ENCODE peak calls at places on chromosomes 2 and 18, in six cellular contexts. W is NT2/D1; F is WERI-Rb-1; C is stimulated activated CD4-positive, alpha-beta T cell treated with anti-CD3 and anti-CD28 coated beads, Interleukin-1b, Interleukin-23, amount 100 ng/mL, for 24 hours; S is heart left ventricle; T is dorsolateral prefrontal cortex. Z is an unnamed sample.

GRCh38 chr2:158182681-158183350 is 81.1 kb downstream of the UPP2 start:
- DNase-seq in W (no peak), F (no peak), C (no peak), S (no peak), T (no peak), Z (no peak)

GRCh38 chr2:215366440-215367032 is 54.7 kb downstream of the ATIC start:
- DNase-seq in W (no peak), F (no peak), C (no peak), S (no peak), T (no peak), Z (peak)

GRCh38 chr18:36829362-36830140 is 624 bp downstream of the KIAA1328 start:
- DNase-seq in W (no peak), F (no peak), C (no peak), S (no peak), T (no peak), Z (peak)

GRCh38 chr2:203900298-203900697 is 32.7 kb downstream of the CTLA4 start:
- DNase-seq in W (no peak), F (no peak), C (no peak), S (no peak), T (no peak), Z (peak)

GRCh38 chr2:211329421-211329820 is 773.0 kb downstream of the CPS1 start:
- DNase-seq in W (no peak), F (no peak), C (no peak), S (no peak), T (no peak), Z (no peak)

GRCh38 chr2:44686561-44686960 is 254.9 kb upstream of the SIX3 start:
- DNase-seq in W (no peak), F (no peak), C (no peak), S (no peak), T (no peak), Z (peak)

GRCh38 chr2:241530571-241530970 is 22.2 kb upstream of the STK25 start:
- DNase-seq in W (no peak), F (no peak), C (no peak), S (no peak), T (no peak), Z (no peak)

GRCh38 chr2:198756166-198756565 is 701.6 kb downstream of the SATB2 start:
- DNase-seq in W (no peak), F (no peak), C (no peak), S (no peak), T (no peak), Z (peak)

GRCh38 chr18:34655131-34655530 is 55.0 kb upstream of the DTNA start:
- DNase-seq in W (no peak), F (no peak), C (no peak), S (no peak), T (no peak), Z (no peak)

GRCh38 chr2:3807853-3808252 is 104.5 kb downstream of the DCDC2C start:
- DNase-seq in W (no peak), F (no peak), C (no peak), S (no peak), T (no peak), Z (no peak)

GRCh38 chr2:168293766-168294165 is 46.4 kb upstream of the STK39 start:
- DNase-seq in W (no peak), F (no peak), C (no peak), S (no peak), T (no peak), Z (peak)

GRCh38 chr18:79498662-79499061 is 102.9 kb downstream of the NFATC1 start:
- DNase-seq in W (no peak), F (no peak), C (no peak), S (no peak), T (no peak), Z (no peak)

GRCh38 chr2:1590611-1591460 is 153.5 kb downstream of the PXDN start:
- DNase-seq in W (no peak), F (peak), C (no peak), S (no peak), T (no peak), Z (no peak)

GRCh38 chr2:75539955-75540716 is 20.6 kb downstream of the EVA1A start:
- DNase-seq in W (no peak), F (no peak), C (no peak), S (no peak), T (no peak), Z (peak)

GRCh38 chr2:162261032-162261945 is 18.0 kb upstream of the FAP start:
- DNase-seq in W (no peak), F (no peak), C (no peak), S (peak), T (no peak), Z (peak)

GRCh38 chr2:28895189-28895893 is 874 bp downstream of the WDR43 start:
- DNase-seq in W (no peak), F (peak), C (peak), S (peak), T (no peak), Z (peak)

GRCh38 chr2:178914259-178914849 is 107.1 kb upstream of the TTN start:
- DNase-seq in W (peak), F (peak), C (peak), S (peak), T (peak), Z (peak)

GRCh38 chr2:118902279-118903028 is 39.5 kb upstream of the MARCO start:
- DNase-seq in W (no peak), F (no peak), C (no peak), S (no peak), T (no peak), Z (no peak)

GRCh38 chr2:75100691-75101236 is 98.6 kb downstream of the TACR1 start:
- DNase-seq in W (no peak), F (no peak), C (no peak), S (no peak), T (no peak), Z (peak)

GRCh38 chr2:65663831-65664407 is 231.5 kb upstream of the SPRED2 start:
- DNase-seq in W (no peak), F (no peak), C (no peak), S (no peak), T (no peak), Z (peak)

GRCh38 chr2:134900151-134900550 is 18.5 kb upstream of the CCNT2 start:
- DNase-seq in W (no peak), F (no peak), C (no peak), S (no peak), T (no peak), Z (peak)

GRCh38 chr2:208186921-208187320 is 2.9 kb downstream of the C2orf80 start:
- DNase-seq in W (no peak), F (no peak), C (no peak), S (no peak), T (no peak), Z (no peak)